ENCODE peak calls at places on chromosomes 12 and 14, in six cellular contexts. T is effector memory CD4-positive, alpha-beta T cell; Z is keratinocyte; R is psoas muscle; K is right atrium auricular region; B is GM23338. J is an unnamed sample.

GRCh38 chr12:32400114-32400672 is 835 bp downstream of the FGD4 start:
- DNase-seq in Z (no peak), B (peak; percentile 77), K (no peak), T (no peak), R (no peak), J (no peak)

GRCh38 chr14:88468396-88468795 is 82.9 kb downstream of the SPATA7 start:
- DNase-seq in Z (no peak), B (no peak), T (no peak), R (no peak), K (no peak), J (no peak)

GRCh38 chr14:58730793-58731464 is 93.2 kb downstream of the DACT1 start:
- DNase-seq in K (no peak), R (no peak), T (no peak), Z (peak; percentile 7), B (no peak), J (no peak)

GRCh38 chr12:482061-482460 is 22.3 kb downstream of the B4GALNT3 start:
- DNase-seq in Z (no peak), K (no peak), B (no peak), T (no peak), R (no peak), J (no peak)

GRCh38 chr14:76473381-76474263 is 97.7 kb downstream of the ESRRB start:
- DNase-seq in B (peak; percentile 56), K (no peak), Z (no peak), R (peak; percentile 31), T (no peak), J (peak; percentile 3)

GRCh38 chr14:92945959-92946846 is 23.3 kb downstream of the CHGA start:
- DNase-seq in T (no peak), B (no peak), R (peak; percentile 50), K (peak; percentile 72), Z (no peak), J (no peak)

GRCh38 chr12:14883663-14884062 is 2.0 kb downstream of the MGP start:
- DNase-seq in Z (no peak), K (no peak), T (no peak), R (no peak), B (no peak), J (no peak)

GRCh38 chr14:89933002-89933401 is 21.5 kb downstream of the EFCAB11 start:
- DNase-seq in R (no peak), K (no peak), B (no peak), T (no peak), Z (no peak), J (no peak)

GRCh38 chr12:121267822-121268221 is 28.7 kb downstream of the CAMKK2 start:
- DNase-seq in R (no peak), B (no peak), T (no peak), Z (no peak), K (no peak), J (no peak)

GRCh38 chr12:25524381-25524780 is 28.7 kb downstream of the LMNTD1 start:
- DNase-seq in Z (no peak), B (no peak), R (no peak), K (no peak), T (no peak), J (no peak)

GRCh38 chr12:88298761-88299242 is 156.7 kb downstream of the TMTC3 start:
- DNase-seq in K (no peak), T (no peak), Z (peak; percentile 36), R (no peak), B (peak; percentile 13), J (no peak)

GRCh38 chr12:69476276-69477017 is 6.3 kb downstream of the FRS2 start:
- DNase-seq in Z (no peak), T (no peak), R (no peak), K (no peak), B (no peak), J (no peak)

GRCh38 chr12:52202361-52203078 is 10.7 kb upstream of the KRT80 start:
- DNase-seq in Z (no peak), K (no peak), T (no peak), B (peak; percentile 44), R (no peak), J (no peak)

GRCh38 chr12:130434560-130434959 is 96.9 kb downstream of the PIWIL1 start:
- DNase-seq in R (no peak), B (no peak), K (no peak), T (no peak), Z (no peak), J (no peak)

GRCh38 chr14:50666772-50667490 is 1.2 kb downstream of the SAV1 start:
- DNase-seq in Z (no peak), B (peak; percentile 76), K (peak; percentile 68), R (peak; percentile 21), T (peak; percentile 4), J (peak; percentile 35)

GRCh38 chr14:50669441-50669986 is 1.4 kb upstream of the SAV1 start:
- DNase-seq in K (no peak), Z (no peak), B (peak; percentile 61), R (no peak), T (no peak), J (no peak)

GRCh38 chr14:50668852-50669194 is 717 bp upstream of the SAV1 start:
- DNase-seq in Z (no peak), K (no peak), B (no peak), R (no peak), T (no peak), J (no peak)

GRCh38 chr14:50668008-50668851 is at the start of gene SAV1:
- DNase-seq in T (peak; percentile 9), Z (no peak), B (peak; percentile 93), K (peak; percentile 81), R (peak; percentile 86), J (peak; percentile 55)

DNA sequence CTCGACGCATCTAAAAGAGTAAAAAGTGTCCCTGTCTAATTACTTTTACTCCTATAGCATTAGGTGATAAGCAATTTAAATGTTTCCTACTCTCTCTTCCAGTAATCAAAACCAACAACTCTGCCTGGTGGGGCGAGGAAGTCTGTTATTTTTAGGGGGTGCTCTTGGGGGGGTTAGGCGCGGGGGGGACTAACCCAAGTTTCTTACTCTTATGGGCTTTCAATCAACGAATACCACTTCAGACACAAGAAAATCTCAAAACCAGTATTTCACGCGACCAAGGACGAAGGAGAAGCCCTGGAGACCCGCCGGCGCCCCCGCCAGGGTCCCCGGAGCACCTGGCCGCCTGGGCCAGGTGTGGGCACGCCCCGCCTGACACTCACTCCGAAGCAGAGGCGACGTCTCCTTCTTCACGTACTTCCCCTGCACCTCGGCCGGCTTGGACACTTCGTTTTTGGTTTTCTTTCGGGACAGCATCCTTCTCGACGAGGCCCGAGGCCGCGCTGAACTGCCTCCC is 557 bp downstream of the SAV1 start:
- DNase-seq in T (no peak), K (no peak), B (peak; percentile 74), Z (no peak), R (no peak), J (no peak)
- H3K27ac ChIP-seq in T (peak overlapping the region; percentile 22), K (peak overlapping the region; percentile 97), B (peak overlapping the region; percentile 93), Z (peak overlapping the region; percentile 90), R (peak overlapping the region; percentile 97), J (peak overlapping the region; percentile 14)

GRCh38 chr12:119369907-119370546 is 35.5 kb downstream of the CCDC60 start:
- DNase-seq in R (no peak), K (no peak), B (no peak), Z (no peak), T (no peak), J (no peak)
- H3K4me1 ChIP-seq in R (no peaks in the 10 kb centered on the region), K (peaks cover 34% of the 10 kb centered on the region), B (peaks cover 33% of the 10 kb centered on the region), Z (no peaks in the 10 kb centered on the region), T (no peaks in the 10 kb centered on the region), J (no peaks in the 10 kb centered on the region)

DNA sequence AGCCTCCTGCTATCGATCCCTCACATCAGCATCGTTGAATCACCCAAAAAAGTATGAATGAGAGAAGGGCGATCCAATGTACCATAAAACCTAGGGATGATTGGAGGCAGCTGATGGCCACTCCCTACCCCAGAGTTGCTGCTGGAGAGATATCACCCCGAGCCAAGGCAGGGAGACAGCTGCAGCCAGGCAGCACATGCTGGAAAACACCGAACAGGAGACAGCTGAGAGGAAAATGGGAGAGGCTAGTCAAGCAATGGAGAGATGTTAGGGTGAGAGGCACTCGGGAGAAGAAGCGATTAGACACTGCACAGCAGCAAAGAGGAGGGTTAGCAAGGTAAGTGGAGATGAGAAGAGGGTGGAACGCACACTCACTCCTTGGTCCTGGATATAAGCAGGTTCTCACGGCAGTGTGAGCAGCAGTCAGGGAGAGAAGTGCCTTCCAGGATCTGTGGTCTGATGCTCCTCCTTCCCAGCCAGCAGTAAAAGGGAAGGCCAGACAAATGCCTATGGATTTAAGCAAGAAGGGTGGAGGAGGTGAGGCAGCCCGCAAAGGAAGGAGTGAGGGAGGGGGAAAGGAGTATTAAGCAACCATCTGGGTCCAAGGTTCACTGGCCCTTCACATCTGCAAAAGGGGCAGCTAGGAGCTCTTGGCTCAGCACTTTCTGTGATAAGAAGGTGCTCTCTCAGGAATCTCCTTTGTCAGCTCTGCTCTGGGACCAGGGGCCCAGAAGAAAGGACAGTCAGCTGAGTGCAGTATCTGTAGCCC is at the start of gene SLC7A7:
- DNase-seq in B (peak; percentile 15), Z (no peak), T (no peak), K (no peak), R (no peak), J (no peak)
- H3K4me3 ChIP-seq in B (peak within 1 kb of the TSS; percentile 4), Z (no peak within 1 kb of the TSS), T (no peak within 1 kb of the TSS), K (no peak within 1 kb of the TSS), R (peak within 1 kb of the TSS; percentile 34), J (no peak within 1 kb of the TSS)

DNA sequence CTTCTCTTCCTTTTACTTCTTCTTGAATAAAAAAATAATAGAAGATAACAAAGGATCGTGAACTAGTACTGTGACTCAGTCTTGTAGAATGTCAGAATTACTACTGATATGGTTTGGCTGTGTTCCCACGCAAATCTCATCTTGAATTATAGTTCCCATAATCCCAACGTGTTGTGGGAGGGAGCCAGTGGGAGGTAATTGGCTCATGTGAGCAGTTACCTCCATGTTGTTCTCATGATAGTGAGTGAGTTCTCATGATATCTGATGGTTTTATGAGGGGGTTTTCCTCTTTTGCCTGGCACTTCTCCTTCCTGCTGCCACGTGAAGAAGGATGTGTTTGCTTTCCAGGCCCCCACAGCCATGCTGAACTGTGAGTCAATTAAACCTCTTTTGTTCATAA is 549.5 kb downstream of the DIO2 start:
- DNase-seq in R (no peak), K (no peak), Z (peak; percentile 5), B (no peak), T (no peak), J (no peak)
- H3K27ac ChIP-seq in R (no peak overlapping the region), K (no peak overlapping the region), Z (no peak overlapping the region), B (no peak overlapping the region), T (no peak overlapping the region), J (no peak overlapping the region)

GRCh38 chr12:13099066-13099909 is 4.2 kb downstream of the GSG1 start:
- DNase-seq in B (no peak), R (no peak), T (no peak), Z (no peak), K (no peak), J (no peak)
- H3K4me1 ChIP-seq in B (peaks cover 40% of the 10 kb centered on the region), R (peaks cover 6% of the 10 kb centered on the region), T (peaks cover 24% of the 10 kb centered on the region), Z (peaks cover 63% of the 10 kb centered on the region), K (peaks cover 52% of the 10 kb centered on the region), J (peaks cover 34% of the 10 kb centered on the region)

GRCh38 chr12:54016051-54016450 is 7.3 kb downstream of the HOXC8 start:
- DNase-seq in T (no peak), B (no peak), R (no peak), Z (no peak), K (no peak), J (no peak)
- H3K4me3 ChIP-seq in T (no peak overlapping the region), B (no peak overlapping the region), R (peak overlapping the region; percentile 77), Z (peak overlapping the region; percentile 87), K (no peak overlapping the region), J (no peak overlapping the region)

J was measured in CD4-positive, CD25-positive, alpha-beta regulatory T cell.